ENCODE peak calls at places on chromosome 3, in seven cellular contexts. Y, N, X, O, H, M and K are unnamed samples.

GRCh38 chr3:21779909-21780308 is 28.9 kb upstream of the ZNF385D start:
- DNase-seq in M (no peak), X (no peak), N (no peak), O (no peak), H (no peak), Y (no peak), K (no peak)

GRCh38 chr3:13780432-13781173 is 99.3 kb downstream of the WNT7A start:
- DNase-seq in H (no peak), M (no peak), N (no peak), Y (no peak), X (no peak), O (peak), K (no peak)

GRCh38 chr3:188947401-188947982 is 224.3 kb upstream of the TPRG1 start:
- DNase-seq in H (peak), O (peak), Y (peak), N (peak), X (peak), M (peak), K (peak)

GRCh38 chr3:144273611-144274010 is 302.0 kb downstream of the DIPK2A start:
- DNase-seq in M (no peak), H (no peak), N (no peak), X (peak), Y (no peak), O (no peak), K (no peak)

GRCh38 chr3:150640256-150640655 is 37.1 kb downstream of the SELENOT start:
- DNase-seq in X (no peak), M (no peak), H (no peak), O (no peak), Y (no peak), N (no peak), K (no peak)

GRCh38 chr3:99637041-99637380 is 1.4 kb upstream of the COL8A1 start:
- DNase-seq in O (no peak), M (no peak), X (no peak), H (no peak), Y (no peak), N (no peak), K (no peak)

GRCh38 chr3:66066963-66067617 is 28.4 kb upstream of the MAGI1 start:
- DNase-seq in H (no peak), M (no peak), N (no peak), X (no peak), O (no peak), Y (no peak), K (no peak)

GRCh38 chr3:124063168-124063909 is 71.4 kb upstream of the ROPN1 start:
- DNase-seq in H (peak), N (peak), O (no peak), X (no peak), M (no peak), Y (no peak), K (no peak)

GRCh38 chr3:4052691-4053090 is 250.5 kb upstream of the SETMAR start:
- DNase-seq in H (no peak), M (no peak), N (no peak), O (no peak), Y (no peak), X (no peak), K (no peak)

GRCh38 chr3:192188218-192188835 is 539.0 kb downstream of the FGF12 start:
- DNase-seq in X (no peak), M (peak), N (no peak), O (peak), H (peak), Y (peak), K (peak)

GRCh38 chr3:197750863-197751737 is 1.4 kb downstream of the FYTTD1 start:
- DNase-seq in X (no peak), M (peak), Y (no peak), O (peak), H (peak), N (peak), K (peak)

GRCh38 chr3:157823050-157823449 is 283.2 kb downstream of the SHOX2 start:
- DNase-seq in X (no peak), M (no peak), O (no peak), Y (no peak), H (no peak), N (no peak), K (no peak)

GRCh38 chr3:135784557-135784956 is 181.0 kb upstream of the PPP2R3A start:
- DNase-seq in Y (no peak), M (peak), N (no peak), X (no peak), O (no peak), H (no peak), K (peak)

GRCh38 chr3:14925729-14926591 is 21.4 kb upstream of the NR2C2 start:
- DNase-seq in M (peak), Y (peak), H (peak), N (peak), O (no peak), X (no peak), K (peak)

GRCh38 chr3:168094877-168095610 is 680 bp downstream of the GOLIM4 start:
- DNase-seq in Y (peak), X (no peak), N (peak), M (peak), O (peak), H (peak), K (peak)

GRCh38 chr3:32109256-32109655 is 2.8 kb downstream of the GPD1L start:
- DNase-seq in N (peak), O (peak), Y (no peak), M (no peak), H (peak), X (no peak), K (no peak)

GRCh38 chr3:178802259-178802658 is 266.0 kb downstream of the KCNMB2 start:
- DNase-seq in Y (no peak), N (no peak), O (no peak), X (no peak), H (no peak), M (no peak), K (peak)

GRCh38 chr3:25843332-25843731 is 53.4 kb downstream of the OXSM start:
- DNase-seq in N (no peak), X (no peak), M (no peak), Y (no peak), H (no peak), O (no peak), K (no peak)

GRCh38 chr3:52090131-52090548 is 33.8 kb upstream of the DUSP7 start:
- DNase-seq in N (peak), X (peak), M (peak), H (no peak), O (no peak), Y (no peak), K (no peak)

GRCh38 chr3:36697397-36698001 is 66.9 kb downstream of the DCLK3 start:
- DNase-seq in H (peak), X (no peak), M (no peak), N (no peak), Y (no peak), O (no peak), K (no peak)

GRCh38 chr3:183285828-183286457 is 32.9 kb downstream of the B3GNT5 start:
- DNase-seq in H (no peak), X (peak), M (peak), N (peak), Y (no peak), O (peak), K (peak)

GRCh38 chr3:37925157-37925556 is 63.5 kb downstream of the CTDSPL start:
- DNase-seq in M (no peak), H (peak), N (no peak), O (no peak), Y (peak), X (no peak), K (no peak)

GRCh38 chr3:42855547-42856380 is 19.9 kb downstream of the CYP8B1 start:
- DNase-seq in X (no peak), N (no peak), O (no peak), Y (no peak), M (no peak), H (no peak), K (no peak)

GRCh38 chr3:161069441-161070251 is 35.5 kb downstream of the B3GALNT1 start:
- DNase-seq in N (peak), X (peak), O (no peak), H (no peak), M (peak), Y (no peak), K (peak)

GRCh38 chr3:194379651-194380050 is 10.1 kb upstream of the LRRC15 start:
- DNase-seq in M (no peak), Y (no peak), H (no peak), X (no peak), O (peak), N (no peak), K (no peak)

GRCh38 chr3:159844801-159845261 is 143.8 kb upstream of the IL12A start:
- DNase-seq in X (no peak), H (no peak), O (no peak), Y (no peak), M (no peak), N (peak), K (no peak)

GRCh38 chr3:123652346-123652984 is 67.6 kb upstream of the HACD2 start:
- DNase-seq in O (peak), M (peak), H (peak), N (peak), X (no peak), Y (peak), K (peak)

GRCh38 chr3:142644502-142644901 is 48.3 kb downstream of the PLS1 start:
- DNase-seq in O (no peak), H (no peak), N (no peak), Y (no peak), X (no peak), M (no peak), K (no peak)

GRCh38 chr3:44932271-44932670 is 43.7 kb downstream of the ZDHHC3 start:
- DNase-seq in H (no peak), X (no peak), O (no peak), N (no peak), Y (no peak), M (no peak), K (no peak)

GRCh38 chr3:19155375-19155774 is 7.1 kb downstream of the KCNH8 start:
- DNase-seq in M (no peak), Y (no peak), N (no peak), H (no peak), X (no peak), O (no peak), K (no peak)

GRCh38 chr3:134294302-134294925 is 43.8 kb upstream of the RYK start:
- DNase-seq in N (no peak), M (peak), O (no peak), H (no peak), X (no peak), Y (peak), K (peak)

GRCh38 chr3:54899273-54899672 is 28.6 kb downstream of the LRTM1 start:
- DNase-seq in M (no peak), N (no peak), Y (no peak), O (no peak), H (no peak), X (no peak), K (no peak)

GRCh38 chr3:106957021-106957420 is 420.2 kb upstream of the CCDC54 start:
- DNase-seq in X (no peak), O (no peak), N (no peak), Y (no peak), M (no peak), H (no peak), K (no peak)

GRCh38 chr3:72127843-72128242 is 342.9 kb upstream of the PROK2 start:
- DNase-seq in N (peak), H (no peak), Y (no peak), M (peak), O (no peak), X (no peak), K (no peak)

GRCh38 chr3:111989061-111989678 is 9.6 kb upstream of the TAGLN3 start:
- DNase-seq in O (no peak), M (peak), Y (no peak), X (peak), N (peak), H (peak), K (peak)

GRCh38 chr3:72930754-72931153 is 42.9 kb downstream of the GXYLT2 start:
- DNase-seq in X (no peak), N (no peak), M (no peak), H (no peak), Y (no peak), O (no peak), K (no peak)

GRCh38 chr3:30890907-30891306 is 3.6 kb downstream of the GADL1 start:
- DNase-seq in H (no peak), O (no peak), Y (no peak), X (no peak), M (no peak), N (no peak), K (no peak)

GRCh38 chr3:40309925-40310635 is 573 bp downstream of the EIF1B start:
- DNase-seq in O (peak), N (peak), M (no peak), X (no peak), Y (peak), H (peak), K (peak)

GRCh38 chr3:116413319-116413718 is 32.0 kb downstream of the LSAMP start:
- DNase-seq in X (no peak), O (no peak), M (no peak), H (no peak), N (no peak), Y (no peak), K (no peak)

GRCh38 chr3:111906667-111907066 is 47.6 kb downstream of the PHLDB2 start:
- DNase-seq in H (no peak), O (no peak), N (peak), X (no peak), Y (no peak), M (no peak), K (no peak)

DNA sequence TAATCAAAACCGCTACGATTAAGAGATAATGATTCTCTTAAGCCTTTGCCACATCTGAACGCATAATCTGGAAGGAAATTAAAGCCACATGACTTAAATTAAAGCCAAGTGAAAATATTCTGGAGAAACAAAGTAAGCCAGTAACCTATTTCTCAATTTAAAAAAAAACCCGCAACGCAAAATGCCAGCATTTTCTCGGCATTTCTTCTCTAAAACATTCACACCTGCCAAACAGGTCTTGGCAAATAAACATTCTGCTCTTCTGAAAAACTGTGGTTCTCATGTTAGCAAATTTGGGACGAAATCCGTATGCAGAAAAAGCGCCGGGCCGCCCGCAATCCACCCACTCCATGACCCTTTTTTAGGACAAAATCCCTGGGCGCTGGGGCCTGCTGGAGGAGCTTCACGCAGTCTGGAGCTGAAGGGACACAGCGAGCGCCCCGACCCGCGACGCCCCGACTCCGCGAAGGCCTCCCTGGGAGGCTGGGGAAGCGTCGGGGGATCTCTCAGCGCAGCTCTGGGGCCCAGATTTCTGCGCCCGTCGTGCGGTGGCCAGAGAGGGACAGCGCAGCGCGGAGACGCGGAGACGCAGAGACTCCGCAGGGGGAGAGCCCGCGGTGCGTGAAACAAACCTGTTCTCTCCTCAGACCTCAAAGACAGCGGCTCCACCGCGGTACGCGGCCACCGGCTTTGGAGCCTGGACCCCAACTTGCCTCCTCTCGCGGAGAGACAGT is 471 bp downstream of the NKIRAS1 start:
- DNase-seq in N (peak), H (no peak), M (no peak), X (no peak), Y (no peak), O (no peak), K (no peak)
- TF ChIP-seq CTCF in N (no peak), H (no peak), M (no peak), X (no peak), Y (no peak), O (no peak), K (no peak)

DNA sequence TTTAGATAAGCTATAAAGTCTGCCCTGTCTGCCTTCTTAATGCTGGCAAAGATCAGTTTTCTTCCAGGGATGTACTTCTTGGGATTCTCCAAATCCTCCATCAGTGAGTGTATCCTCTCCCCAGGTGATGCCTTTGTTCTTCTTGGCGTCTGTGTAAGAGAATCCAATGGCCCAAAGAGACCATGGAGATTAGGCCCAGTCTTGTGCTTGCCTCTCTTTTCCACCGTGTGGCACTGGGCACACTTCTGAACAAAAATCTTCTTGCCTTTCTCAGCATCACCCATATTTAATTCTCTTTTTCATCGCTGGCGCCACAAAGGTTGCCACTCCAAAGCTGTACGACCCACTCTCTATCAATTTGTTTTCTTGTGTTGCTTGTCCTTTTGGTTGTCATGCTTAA is 32.2 kb upstream of the TAMM41 start:
- DNase-seq in O (no peak), M (no peak), Y (no peak), H (no peak), X (no peak), N (no peak), K (no peak)
- TF ChIP-seq CTCF in O (no peak), M (peak), Y (peak), H (no peak), X (no peak), N (no peak), K (no peak)

DNA sequence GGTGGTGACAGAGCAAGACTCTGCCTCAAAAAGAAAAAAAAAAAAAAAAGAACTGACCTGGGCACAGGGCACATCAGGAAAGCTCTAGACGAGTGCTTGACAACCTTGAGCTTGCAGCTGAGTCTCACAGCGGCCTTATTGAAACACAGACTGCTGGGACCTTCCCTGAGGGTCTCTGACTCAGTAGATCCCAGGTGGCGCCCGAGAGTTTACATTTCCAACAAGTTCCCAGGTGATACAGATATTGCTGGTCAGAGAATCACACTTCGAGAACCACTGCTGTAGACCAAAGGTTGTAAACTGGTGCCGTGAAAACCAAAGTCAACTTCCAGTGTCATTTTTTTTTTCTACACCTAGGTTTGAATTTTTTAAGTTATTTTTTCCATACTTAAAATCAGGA is 573.2 kb upstream of the MDFIC2 start:
- DNase-seq in H (no peak), X (no peak), Y (no peak), N (no peak), M (peak), O (no peak), K (no peak)
- TF ChIP-seq CTCF in H (no peak), X (no peak), Y (no peak), N (no peak), M (no peak), O (no peak), K (no peak)

GRCh38 chr3:27657871-27658270 is 64.3 kb downstream of the EOMES start:
- DNase-seq in M (no peak), Y (no peak), O (no peak), H (no peak), X (no peak), N (peak), K (no peak)
- TF ChIP-seq CTCF in M (no peak), Y (no peak), O (no peak), H (no peak), X (no peak), N (no peak), K (no peak)

GRCh38 chr3:114299421-114299820 is 5.6 kb downstream of the TIGIT start:
- DNase-seq in M (peak), H (peak), O (no peak), X (no peak), Y (no peak), N (no peak), K (peak)
- TF ChIP-seq CTCF in M (peak), H (peak), O (no peak), X (peak), Y (peak), N (peak), K (peak)

GRCh38 chr3:172836390-172836997 is 86.0 kb downstream of the ECT2 start:
- DNase-seq in X (no peak), N (peak), Y (no peak), O (no peak), H (peak), M (peak), K (peak)
- TF ChIP-seq CTCF in X (peak), N (peak), Y (no peak), O (peak), H (peak), M (peak), K (peak)

DNA sequence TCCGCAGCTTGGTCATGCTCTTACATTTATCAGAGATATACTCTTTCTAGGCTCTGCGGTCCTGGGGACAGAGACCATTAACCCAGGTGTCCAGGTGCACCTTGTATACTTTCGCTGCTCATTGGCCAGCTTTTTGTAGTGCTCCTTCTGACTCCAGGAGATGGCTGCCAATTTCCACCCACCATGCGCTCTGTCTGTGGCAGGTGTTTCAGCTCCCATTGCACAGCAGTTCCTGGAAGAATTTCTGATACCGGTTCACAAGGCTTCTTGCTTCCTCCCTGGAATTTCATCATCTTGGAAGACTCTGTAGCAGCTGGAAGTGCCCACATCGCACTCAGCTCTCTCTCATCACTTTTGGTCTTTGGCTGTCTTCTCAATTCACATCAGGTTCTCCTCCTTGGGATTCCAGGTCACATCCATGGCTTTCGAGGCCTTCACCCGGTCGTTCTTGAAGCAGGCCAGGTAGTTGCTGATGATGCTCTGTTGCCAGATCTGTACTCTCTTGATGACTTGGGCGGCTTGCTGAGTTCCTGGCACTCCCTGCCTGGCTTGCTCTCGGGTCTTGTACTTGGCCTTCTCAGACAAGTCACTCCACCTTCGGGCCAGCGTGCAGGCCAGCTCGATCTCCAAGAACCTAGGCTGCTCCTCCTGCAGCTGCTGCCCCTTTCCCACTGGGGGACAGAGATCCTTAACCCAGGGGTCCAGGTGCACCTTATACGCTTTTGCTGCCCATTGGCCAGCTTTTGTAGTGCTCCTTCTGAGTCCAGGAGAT is 41.1 kb upstream of the ARL8B start:
- DNase-seq in M (no peak), Y (no peak), N (no peak), H (no peak), O (no peak), X (no peak), K (no peak)
- TF ChIP-seq CTCF in M (no peak), Y (no peak), N (no peak), H (no peak), O (no peak), X (no peak), K (no peak)

GRCh38 chr3:63405882-63406281 is 127.8 kb downstream of the SYNPR start:
- DNase-seq in M (no peak), X (no peak), N (peak), H (no peak), Y (no peak), O (no peak), K (no peak)
- TF ChIP-seq CTCF in M (no peak), X (no peak), N (peak), H (no peak), Y (no peak), O (no peak), K (no peak)